ENCODE peak calls at places on chromosome 17, in seven cellular contexts. L is ureter; U is bronchial epithelial cell; C is HS-5; X is activated CD4-positive, alpha-beta T cell treated with anti-CD3 and anti-CD28 coated beads, Interleukin-2, amount 10 ng/mL, durations not matched to agents 7 days and 5 days; D is stimulated activated naive CD8-positive, alpha-beta T cell treated with anti-CD3 and anti-CD28 coated beads, Interleukin-15, Interleukin-2, amounts not matched to agents 100 U/mL and 50 U/mL, for 24 hours; J is NCI-H1105 treated with DMSO at 0.1 percent for 48 hours. R is an unnamed sample.
A peak's percentile ranks its signal among the peaks of the same experiment; 100 is the strongest.

GRCh38 chr17:65283704-65284103 is 146.5 kb downstream of the RGS9 start:
- DNase-seq in L (no peak), U (peak; percentile 61), C (no peak), X (no peak), D (no peak), J (no peak), R (no peak)

GRCh38 chr17:64736804-64737492 is 74.8 kb upstream of the SMURF2 start:
- DNase-seq in L (peak; percentile 54), U (peak; percentile 49), C (no peak), X (peak; percentile 71), D (peak; percentile 50), J (no peak), R (peak; percentile 80)

GRCh38 chr17:43774304-43775250 is 4.2 kb downstream of the DUSP3 start:
- DNase-seq in L (no peak), U (no peak), C (no peak), X (no peak), D (no peak), J (no peak), R (no peak)

GRCh38 chr17:1649844-1650409 is at the start of gene RILP:
- DNase-seq in L (peak; percentile 91), U (peak; percentile 64), C (no peak), X (no peak), D (no peak), J (peak; percentile 28), R (peak; percentile 32)

GRCh38 chr17:22221344-22221743 is 529.0 kb downstream of the KCNJ18 start:
- DNase-seq in L (no peak), U (no peak), C (no peak), X (no peak), D (no peak), J (no peak), R (no peak)

GRCh38 chr17:48539177-48539576 is 5.7 kb downstream of the HOXB2 start:
- DNase-seq in L (no peak), U (peak; percentile 30), C (no peak), X (no peak), D (no peak), J (no peak), R (no peak)

GRCh38 chr17:50184611-50185398 is 16.6 kb downstream of the COL1A1 start:
- DNase-seq in L (no peak), U (peak; percentile 69), C (no peak), X (no peak), D (no peak), J (no peak), R (no peak)

GRCh38 chr17:335691-336090 is 16.9 kb downstream of the RPH3AL start:
- DNase-seq in L (no peak), U (no peak), C (no peak), X (no peak), D (no peak), J (no peak), R (no peak)

GRCh38 chr17:17509601-17510425 is 13.6 kb upstream of the RASD1 start:
- DNase-seq in L (no peak), U (no peak), C (no peak), X (no peak), D (no peak), J (no peak), R (no peak)

GRCh38 chr17:45096141-45096540 is 35.0 kb downstream of the NMT1 start:
- DNase-seq in L (no peak), U (peak; percentile 36), C (no peak), X (no peak), D (no peak), J (no peak), R (peak; percentile 47)

GRCh38 chr17:39861235-39861634 is 2.9 kb downstream of the IKZF3 start:
- DNase-seq in L (no peak), U (no peak), C (no peak), X (no peak), D (no peak), J (no peak), R (no peak)

GRCh38 chr17:1376061-1376460 is 24.0 kb downstream of the YWHAE start:
- DNase-seq in L (no peak), U (no peak), C (no peak), X (no peak), D (no peak), J (no peak), R (no peak)

GRCh38 chr17:78412403-78412802 is 34.0 kb downstream of the PGS1 start:
- DNase-seq in L (no peak), U (no peak), C (no peak), X (peak; percentile 46), D (peak; percentile 41), J (no peak), R (peak; percentile 62)

GRCh38 chr17:83189673-83190385 is 110.4 kb downstream of the METRNL start:
- DNase-seq in L (peak; percentile 41), U (peak; percentile 5), C (peak; percentile 46), X (peak; percentile 4), D (peak; percentile 2), J (no peak), R (no peak)

GRCh38 chr17:77810536-77810935 is 148.0 kb upstream of the TNRC6C start:
- DNase-seq in L (no peak), U (peak; percentile 57), C (no peak), X (no peak), D (no peak), J (no peak), R (no peak)

GRCh38 chr17:74595037-74595436 is 3.0 kb upstream of the CD300LD start:
- DNase-seq in L (no peak), U (no peak), C (no peak), X (no peak), D (no peak), J (no peak), R (no peak)

GRCh38 chr17:72297326-72298115 is 176.7 kb downstream of the SOX9 start:
- DNase-seq in L (no peak), U (peak; percentile 85), C (peak; percentile 49), X (no peak), D (no peak), J (no peak), R (no peak)

GRCh38 chr17:30950669-30951399 is 20.0 kb upstream of the RNF135 start:
- DNase-seq in L (peak; percentile 75), U (peak; percentile 76), C (no peak), X (no peak), D (no peak), J (peak; percentile 85), R (peak; percentile 26)

GRCh38 chr17:79916506-79916905 is 77.3 kb upstream of the CBX4 start:
- DNase-seq in L (no peak), U (no peak), C (no peak), X (no peak), D (no peak), J (no peak), R (no peak)

GRCh38 chr17:62950067-62950466 is 16.0 kb upstream of the TANC2 start:
- DNase-seq in L (no peak), U (peak; percentile 74), C (no peak), X (no peak), D (no peak), J (no peak), R (no peak)

GRCh38 chr17:79844869-79845600 is 5.8 kb upstream of the CBX4 start:
- DNase-seq in L (peak; percentile 53), U (no peak), C (no peak), X (peak; percentile 36), D (peak; percentile 74), J (no peak), R (peak; percentile 79)

GRCh38 chr17:82965371-82965770 is 114.0 kb upstream of the METRNL start:
- DNase-seq in L (no peak), U (no peak), C (no peak), X (no peak), D (no peak), J (no peak), R (no peak)

GRCh38 chr17:82655038-82655479 is 6.8 kb upstream of the WDR45B start:
- DNase-seq in L (no peak), U (peak; percentile 67), C (no peak), X (no peak), D (no peak), J (no peak), R (peak; percentile 76)

GRCh38 chr17:68255151-68255550 is 7.3 kb downstream of the AMZ2 start:
- DNase-seq in L (no peak), U (no peak), C (no peak), X (no peak), D (no peak), J (no peak), R (no peak)

GRCh38 chr17:18261146-18261515 is 669 bp downstream of the MIEF2 start:
- DNase-seq in L (peak; percentile 73), U (peak; percentile 71), C (no peak), X (peak; percentile 35), D (peak; percentile 57), J (no peak), R (peak; percentile 14)

GRCh38 chr17:20172378-20172775 is 163.2 kb downstream of the SPECC1 start:
- DNase-seq in L (no peak), U (no peak), C (no peak), X (no peak), D (no peak), J (no peak), R (no peak)

GRCh38 chr17:31260151-31260550 is 36.9 kb downstream of the OMG start:
- DNase-seq in L (no peak), U (no peak), C (no peak), X (no peak), D (no peak), J (no peak), R (no peak)

GRCh38 chr17:83203073-83203471 is 123.7 kb downstream of the METRNL start:
- DNase-seq in L (peak; percentile 56), U (no peak), C (peak; percentile 98), X (peak; percentile 2), D (peak; percentile 15), J (no peak), R (no peak)

GRCh38 chr17:63439682-63440081 is 6.4 kb downstream of the CYB561 start:
- DNase-seq in L (no peak), U (no peak), C (no peak), X (peak; percentile 58), D (no peak), J (no peak), R (no peak)

GRCh38 chr17:62717589-62718342 is 90.3 kb downstream of the MRC2 start:
- DNase-seq in L (no peak), U (no peak), C (no peak), X (no peak), D (no peak), J (no peak), R (no peak)

GRCh38 chr17:83198366-83199341 is 119.2 kb downstream of the METRNL start:
- DNase-seq in L (no peak), U (no peak), C (no peak), X (peak; percentile 14), D (peak; percentile 32), J (no peak), R (peak; percentile 47)

GRCh38 chr17:74862108-74862901 is 2.6 kb upstream of the GRIN2C start:
- DNase-seq in L (no peak), U (no peak), C (no peak), X (peak; percentile 75), D (peak; percentile 86), J (peak; percentile 61), R (peak; percentile 81)